ENCODE peak calls at places on chromosomes 5 and 9, in six cellular contexts. N, U, G, I, B and K are unnamed samples.
A peak's percentile ranks its signal among the peaks of the same experiment; 100 is the strongest.

GRCh38 chr5:156481741-156482140 is 154.8 kb downstream of the SGCD start:
- DNase-seq in N (no peak), U (no peak), G (no peak), I (no peak), B (no peak), K (no peak)

GRCh38 chr9:134487066-134487710 is 154.4 kb upstream of the COL5A1 start:
- DNase-seq in N (no peak), U (no peak), G (no peak), I (peak; percentile 39), B (no peak), K (no peak)

GRCh38 chr5:58706746-58707145 is 123.9 kb downstream of the RAB3C start:
- DNase-seq in N (no peak), U (no peak), G (no peak), I (no peak), B (no peak), K (no peak)

GRCh38 chr5:154606675-154607321 is 128.8 kb upstream of the HAND1 start:
- DNase-seq in N (no peak), U (no peak), G (no peak), I (no peak), B (no peak), K (no peak)

GRCh38 chr5:132681476-132681831 is 7.7 kb downstream of the IL4 start:
- DNase-seq in N (no peak), U (no peak), G (no peak), I (no peak), B (no peak), K (peak; percentile 63)

GRCh38 chr9:15144567-15145174 is 162.3 kb downstream of the TTC39B start:
- DNase-seq in N (no peak), U (no peak), G (no peak), I (no peak), B (no peak), K (no peak)

GRCh38 chr5:54658014-54658413 is 140.5 kb downstream of the SNX18 start:
- DNase-seq in N (no peak), U (no peak), G (no peak), I (no peak), B (no peak), K (no peak)

GRCh38 chr5:36398137-36398536 is 96.4 kb upstream of the RANBP3L start:
- DNase-seq in N (no peak), U (no peak), G (no peak), I (no peak), B (no peak), K (peak; percentile 58)

GRCh38 chr5:122978068-122978467 is 58.5 kb downstream of the PPIC start:
- DNase-seq in N (no peak), U (no peak), G (no peak), I (no peak), B (no peak), K (no peak)

GRCh38 chr5:98490348-98490747 is 283.1 kb upstream of the RGMB start:
- DNase-seq in N (no peak), U (no peak), G (no peak), I (no peak), B (no peak), K (no peak)

GRCh38 chr5:130066644-130067043 is 162.4 kb downstream of the CHSY3 start:
- DNase-seq in N (no peak), U (no peak), G (no peak), I (no peak), B (no peak), K (no peak)